ENCODE peak calls at places on chromosomes 16 and 17, in seven cellular contexts. M is stomach, X is neural progenitor cell, Y is pancreas, U is lower lobe of right lung, G is psoas muscle, P is heart left ventricle. S is an unnamed sample. For H3K36me3 and H3K27me3, the result is how much of the 10 kb centered on the place peaks cover.

GRCh38 chr16:77037696-77038347 is 153.2 kb upstream of the MON1B start:
- DNase-seq in P (no peak), M (no peak), U (no peak), X (no peak), Y (no peak), G (no peak), S (no peak)

GRCh38 chr17:40177275-40177874 is at the start of gene RAPGEFL1:
- DNase-seq in P (peak), Y (peak), M (peak), U (peak), G (peak), X (peak), S (peak)

GRCh38 chr16:82630688-82631087 is 3.9 kb downstream of the CDH13 start:
- DNase-seq in G (no peak), Y (no peak), X (no peak), P (no peak), U (no peak), M (no peak), S (no peak)

GRCh38 chr17:74386397-74386796 is 19.1 kb downstream of the GPR142 start:
- DNase-seq in U (no peak), Y (no peak), M (no peak), G (peak), X (no peak), P (peak), S (no peak)

GRCh38 chr17:27384261-27384701 is 72.0 kb upstream of the KSR1 start:
- DNase-seq in G (peak), U (no peak), P (peak), X (no peak), Y (peak), M (peak), S (no peak)

GRCh38 chr17:48555616-48556533 is 11.0 kb upstream of the HOXB2 start:
- DNase-seq in X (peak), G (no peak), P (no peak), U (no peak), Y (peak), M (no peak), S (no peak)

GRCh38 chr17:60077672-60078519 is 825 bp downstream of the HEATR6 start:
- DNase-seq in M (no peak), G (no peak), Y (no peak), U (no peak), P (no peak), X (peak), S (no peak)

GRCh38 chr17:31272236-31272635 is 24.8 kb downstream of the OMG start:
- DNase-seq in P (no peak), U (no peak), X (no peak), G (no peak), Y (no peak), M (no peak), S (no peak)

GRCh38 chr16:4663756-4664465 is 29.5 kb upstream of the NUDT16L1 start:
- DNase-seq in X (no peak), M (peak), Y (peak), U (peak), P (peak), G (peak), S (no peak)

GRCh38 chr16:67241008-67241900 is 6.0 kb downstream of the FHOD1 start:
- DNase-seq in P (peak), G (peak), U (peak), Y (peak), M (peak), X (no peak), S (peak)

GRCh38 chr17:4074831-4075495 is 67.9 kb downstream of the ZZEF1 start:
- DNase-seq in Y (no peak), G (no peak), U (no peak), X (peak), P (no peak), M (no peak), S (no peak)

GRCh38 chr17:56893503-56893902 is 20.3 kb downstream of the TRIM25 start:
- DNase-seq in M (no peak), U (no peak), P (no peak), Y (no peak), X (no peak), G (no peak), S (no peak)

GRCh38 chr16:27264151-27264550 is 4.4 kb downstream of the NSMCE1 start:
- DNase-seq in U (no peak), Y (no peak), G (no peak), P (no peak), M (no peak), X (no peak), S (no peak)

GRCh38 chr16:8236816-8237215 is 353.5 kb downstream of the TMEM114 start:
- DNase-seq in Y (no peak), P (no peak), G (no peak), U (no peak), X (no peak), M (no peak), S (no peak)

GRCh38 chr16:8204096-8204495 is 386.2 kb downstream of the TMEM114 start:
- DNase-seq in U (no peak), X (no peak), M (no peak), Y (no peak), P (no peak), G (no peak), S (no peak)

GRCh38 chr17:79943354-79944241 is 92.1 kb downstream of the TBC1D16 start:
- DNase-seq in X (no peak), M (no peak), U (peak), G (peak), Y (peak), P (peak), S (peak)

GRCh38 chr17:68600881-68601564 is at the start of gene FAM20A:
- DNase-seq in X (peak), P (peak), U (peak), G (peak), Y (peak), M (peak), S (peak)

GRCh38 chr17:76394166-76394565 is 9.8 kb downstream of the SPHK1 start:
- DNase-seq in M (no peak), P (no peak), U (no peak), Y (no peak), X (no peak), G (no peak), S (peak)

GRCh38 chr17:68011199-68011665 is 15.0 kb upstream of the C17orf58 start:
- DNase-seq in X (peak), G (peak), P (peak), U (peak), M (peak), Y (peak), S (peak)

GRCh38 chr16:63816304-63816703 is 1305.6 kb downstream of the CDH11 start:
- DNase-seq in G (no peak), X (no peak), Y (no peak), M (no peak), U (no peak), P (no peak), S (no peak)

GRCh38 chr17:32197987-32198386 is 55.7 kb downstream of the RHOT1 start:
- DNase-seq in Y (no peak), P (no peak), M (no peak), X (no peak), U (no peak), G (no peak), S (no peak)

GRCh38 chr17:8873801-8874715 is 6.6 kb upstream of the PIK3R6 start:
- DNase-seq in M (no peak), Y (no peak), G (no peak), X (no peak), P (no peak), U (no peak), S (no peak)

GRCh38 chr17:51585514-51586104 is 325.3 kb downstream of the UTP18 start:
- DNase-seq in Y (no peak), X (peak), M (peak), P (no peak), U (no peak), G (no peak), S (no peak)

GRCh38 chr16:83137326-83137770 is 510.6 kb downstream of the CDH13 start:
- DNase-seq in X (peak), G (no peak), P (no peak), U (no peak), M (peak), Y (no peak), S (peak)

GRCh38 chr17:80889897-80890550 is 101.6 kb upstream of the CHMP6 start:
- DNase-seq in Y (no peak), P (no peak), U (peak), M (no peak), X (no peak), G (peak), S (no peak)

GRCh38 chr16:66337434-66338188 is 28.9 kb upstream of the CDH5 start:
- DNase-seq in X (no peak), U (no peak), M (no peak), P (no peak), G (no peak), Y (no peak), S (no peak)

GRCh38 chr16:8655184-8655717 is 19.2 kb upstream of the ABAT start:
- DNase-seq in Y (no peak), G (no peak), X (peak), U (no peak), P (no peak), M (peak), S (no peak)

GRCh38 chr17:63042443-63042842 is 76.4 kb downstream of the TANC2 start:
- DNase-seq in P (no peak), M (no peak), U (no peak), X (no peak), Y (no peak), G (no peak), S (no peak)

GRCh38 chr16:907361-907760 is 63.4 kb downstream of the LMF1 start:
- DNase-seq in X (no peak), U (peak), P (peak), M (no peak), G (peak), Y (no peak), S (peak)

DNA sequence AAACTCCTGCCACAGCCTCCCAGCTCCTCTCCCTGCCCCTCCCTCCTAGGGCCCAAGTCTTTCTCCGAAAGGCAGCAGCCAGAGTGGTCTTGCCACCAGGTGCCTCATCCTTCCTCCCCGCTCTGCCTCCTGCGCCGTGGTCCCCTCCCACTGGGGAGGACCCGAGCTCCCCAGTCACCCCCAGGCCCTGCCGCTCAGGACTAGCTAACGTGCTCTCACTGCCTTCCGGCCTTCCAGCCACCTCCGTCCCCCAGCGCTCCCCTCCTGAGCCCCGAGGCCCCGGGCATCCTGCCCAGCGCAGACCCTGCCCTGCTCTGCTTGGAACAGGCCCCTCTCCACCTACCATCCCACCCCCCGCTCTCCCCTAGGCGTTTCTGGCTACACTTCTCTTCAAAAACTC is 19.4 kb upstream of the COL1A1 start:
- DNase-seq in P (no peak), Y (no peak), U (no peak), X (no peak), G (no peak), M (no peak), S (no peak)
- H3K4me3 ChIP-seq in P (no peak), Y (no peak), U (no peak), X (no peak), G (no peak), M (no peak), S (no peak)

GRCh38 chr17:1071103-1071825 is 74.3 kb downstream of the TIMM22 start:
- DNase-seq in P (no peak), M (no peak), U (peak), G (peak), Y (no peak), X (no peak), S (peak)

GRCh38 chr17:1068356-1068755 is 71.4 kb downstream of the TIMM22 start:
- DNase-seq in M (no peak), X (no peak), G (peak), Y (no peak), U (peak), P (no peak), S (peak)

GRCh38 chr17:1067282-1067956 is 70.5 kb downstream of the TIMM22 start:
- DNase-seq in Y (no peak), M (peak), G (peak), U (peak), P (peak), X (no peak), S (peak)

GRCh38 chr17:1070411-1070810 is 73.5 kb downstream of the TIMM22 start:
- DNase-seq in X (no peak), M (no peak), U (peak), P (no peak), G (peak), Y (no peak), S (peak)

GRCh38 chr17:1069847-1070246 is 72.9 kb downstream of the TIMM22 start:
- DNase-seq in G (peak), X (no peak), U (peak), M (no peak), Y (no peak), P (no peak), S (no peak)
- H3K36me3 ChIP-seq in G (half or more), X (under half), U (half or more), M (half or more), Y (under half), P (half or more), S (half or more)

GRCh38 chr17:18140648-18141047 is 32.1 kb downstream of the MYO15A start:
- DNase-seq in P (no peak), G (no peak), X (no peak), M (no peak), U (no peak), Y (no peak), S (no peak)
- H3K27me3 ChIP-seq in P (under half), G (under half), X (under half), M (under half), U (under half), Y (under half), S (under half)

DNA sequence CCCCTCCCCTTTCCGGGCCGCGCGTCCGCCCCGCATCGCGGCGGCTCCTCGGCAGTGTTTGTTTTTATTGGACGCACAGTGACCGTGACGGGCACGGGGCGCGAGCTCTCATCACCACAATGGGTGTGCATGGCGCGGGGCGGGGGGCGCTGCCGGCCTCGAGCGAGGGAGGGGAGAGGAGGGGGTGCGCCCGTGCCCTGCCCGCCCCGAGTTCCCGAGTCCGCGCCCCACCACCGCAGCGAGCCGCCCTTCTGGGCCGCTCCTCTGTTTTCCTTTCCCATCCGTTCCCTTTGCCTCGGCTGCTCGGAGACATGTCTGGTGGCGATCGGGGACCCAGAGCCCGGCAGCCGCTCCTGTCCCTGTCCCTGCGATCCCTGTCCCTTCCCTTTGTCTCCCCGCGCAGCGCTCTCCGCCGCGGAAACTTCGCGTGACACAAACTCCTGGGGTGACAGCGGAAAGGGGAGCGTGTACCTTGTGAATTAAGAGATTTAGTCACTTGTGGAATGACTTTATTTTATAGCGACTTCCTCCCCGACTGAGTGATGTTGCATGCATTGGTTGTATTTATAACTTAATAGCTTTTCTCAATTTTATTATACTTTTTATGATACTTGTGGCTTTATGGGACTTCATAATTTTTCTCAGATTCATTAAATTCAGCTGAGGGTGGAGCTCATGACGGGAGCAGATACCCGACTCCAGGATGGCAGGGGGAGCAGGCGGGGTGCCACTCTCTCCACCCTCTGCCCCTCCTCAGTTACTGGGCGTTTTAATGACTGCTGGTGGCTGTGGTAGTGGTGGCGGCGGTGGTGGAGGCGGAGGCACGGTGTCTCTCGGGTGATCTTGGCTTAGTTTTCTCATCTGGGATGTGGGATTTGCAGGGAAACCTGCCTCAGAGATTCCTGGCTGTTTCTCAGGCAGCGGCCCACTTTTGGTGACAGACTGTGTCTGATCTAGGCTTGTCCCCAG is 40.8 kb downstream of the MRM1 start:
- DNase-seq in M (no peak), U (no peak), X (peak), P (no peak), G (no peak), Y (peak), S (no peak)
- H3K4me3 ChIP-seq in M (peak), U (peak), X (peak), P (peak), G (peak), Y (peak), S (no peak)

DNA sequence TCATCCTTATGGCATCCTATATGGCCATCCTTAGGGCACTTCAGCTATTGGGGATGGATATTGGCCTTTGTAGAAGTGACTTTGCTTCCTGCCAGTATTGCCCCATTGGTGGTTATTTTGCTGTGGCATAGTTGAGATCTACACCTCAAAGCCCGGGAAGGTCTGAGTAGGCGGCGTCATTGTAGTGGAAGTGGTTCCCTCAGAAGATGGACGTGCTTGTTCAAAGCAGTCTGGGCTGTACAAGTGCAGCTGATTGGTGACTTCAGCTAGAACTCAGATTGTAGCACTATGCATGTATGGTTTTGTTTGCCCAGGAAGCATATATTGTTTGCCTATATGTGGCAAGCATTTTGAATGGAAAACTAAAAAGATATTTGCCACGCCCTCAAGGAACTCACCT is 83.2 kb downstream of the TMC6 start:
- DNase-seq in X (no peak), Y (no peak), U (no peak), G (no peak), M (no peak), P (no peak), S (no peak)
- H3K36me3 ChIP-seq in X (under half), Y (under half), U (under half), G (under half), M (under half), P (under half), S (under half)

GRCh38 chr17:44981221-44981968 is 13.3 kb upstream of the C1QL1 start:
- DNase-seq in G (no peak), Y (no peak), U (no peak), P (no peak), M (no peak), X (no peak), S (no peak)
- H3K27me3 ChIP-seq in G (under half), Y (under half), U (under half), P (under half), M (under half), X (under half), S (half or more)

GRCh38 chr16:48381201-48381600 is 4.0 kb downstream of the SIAH1 start:
- DNase-seq in P (no peak), U (no peak), X (no peak), G (no peak), Y (no peak), M (no peak), S (no peak)

GRCh38 chr16:48383877-48384304 is 1.3 kb downstream of the SIAH1 start:
- DNase-seq in P (no peak), Y (no peak), X (no peak), G (no peak), U (no peak), M (no peak), S (no peak)

GRCh38 chr16:48383204-48383876 is 1.9 kb downstream of the SIAH1 start:
- DNase-seq in U (no peak), M (no peak), X (no peak), Y (no peak), P (no peak), G (no peak), S (no peak)

GRCh38 chr16:48384305-48384981 is 770 bp downstream of the SIAH1 start:
- DNase-seq in U (peak), Y (peak), G (peak), P (peak), M (peak), X (peak), S (peak)

DNA sequence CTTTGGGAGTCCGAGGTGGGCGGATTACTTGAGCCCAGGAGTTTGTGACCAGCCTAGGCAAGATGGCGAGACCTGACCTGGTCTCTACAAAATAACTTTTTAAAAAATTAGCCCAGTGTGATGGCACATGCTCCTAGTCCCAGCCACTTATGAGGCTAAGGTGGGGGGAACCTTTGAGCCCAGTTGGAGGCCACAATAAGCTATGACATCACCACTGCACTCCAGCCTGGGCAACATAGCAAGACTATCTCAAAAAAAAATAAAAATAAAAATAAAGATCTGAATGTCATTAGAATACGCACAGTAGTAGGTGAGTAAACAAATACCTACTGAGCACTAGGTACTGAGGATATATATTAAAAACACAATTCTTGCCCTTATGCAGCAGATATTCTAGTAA is 3.1 kb downstream of the SIAH1 start:
- DNase-seq in M (no peak), X (no peak), P (no peak), Y (no peak), G (no peak), U (no peak), S (no peak)
- H3K4me3 ChIP-seq in M (no peak), X (no peak), P (no peak), Y (no peak), G (peak), U (no peak), S (no peak)

DNA sequence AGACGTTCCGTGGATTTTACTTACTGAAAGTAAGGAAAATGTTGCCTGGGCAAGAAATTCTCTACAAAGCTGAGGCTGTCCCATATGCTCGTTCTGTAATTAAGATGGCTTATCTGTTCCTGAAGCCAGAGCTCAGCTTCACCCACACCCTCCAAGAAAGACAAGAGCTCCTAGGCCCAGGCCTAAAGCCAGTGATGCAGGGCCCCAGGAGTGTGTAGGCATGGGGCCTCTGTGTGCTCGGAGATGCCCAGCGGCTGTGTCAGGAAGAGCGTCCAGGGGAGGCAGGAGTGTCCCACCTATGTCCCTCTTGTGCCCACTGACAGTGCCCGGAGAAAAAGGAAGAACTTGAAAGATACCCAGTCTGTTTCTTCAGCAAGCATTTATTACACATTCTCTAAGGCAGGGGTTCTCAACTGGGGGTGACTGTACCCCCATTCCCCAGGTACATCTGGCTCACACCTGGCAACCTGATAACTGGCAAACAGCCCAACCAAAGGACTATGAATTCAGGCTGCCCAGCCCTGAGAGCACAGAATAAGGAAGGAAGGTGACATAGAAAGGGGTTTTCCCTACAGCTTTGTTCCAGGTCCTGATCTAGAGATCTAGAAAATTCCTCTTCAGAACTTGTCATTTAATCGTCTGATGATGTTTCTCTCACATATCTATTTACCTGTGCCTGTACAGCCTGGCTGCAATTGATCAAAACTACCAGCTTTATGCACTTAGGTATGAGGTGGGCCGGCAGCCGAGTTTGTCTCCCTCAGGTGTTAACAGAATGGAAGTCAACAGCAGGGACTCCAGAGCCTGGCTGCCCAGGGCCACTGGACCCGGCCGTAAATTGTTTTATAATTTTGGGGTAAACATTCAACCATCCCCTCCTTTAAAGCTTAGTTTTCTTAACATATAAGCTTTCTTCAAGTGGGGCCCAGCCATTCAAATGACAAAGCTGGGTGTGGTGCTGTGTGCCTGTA is 12.0 kb downstream of the SNN start:
- DNase-seq in Y (no peak), X (no peak), U (no peak), M (no peak), P (no peak), G (no peak), S (no peak)
- H3K36me3 ChIP-seq in Y (under half), X (under half), U (half or more), M (half or more), P (half or more), G (half or more), S (under half)

S was measured in left lung.